ENCODE peak calls at places on chromosome 4, in nine cellular contexts. E, D, Q, L, K, C, M, Z and S are unnamed samples.

GRCh38 chr4:155426953-155427352 is 50.2 kb upstream of the MAP9 start:
- DNase-seq in E (no peak), C (no peak), Z (no peak), M (no peak), L (no peak), D (no peak), Q (no peak), K (no peak), S (no peak)

GRCh38 chr4:15690020-15690809 is 8.6 kb downstream of the FAM200B start:
- DNase-seq in E (no peak), D (peak), Q (peak), Z (no peak), K (peak), C (no peak), L (no peak), M (no peak), S (no peak)

GRCh38 chr4:38266616-38267015 is 306.4 kb downstream of the PTTG2 start:
- DNase-seq in M (no peak), Z (no peak), E (no peak), D (no peak), Q (peak), K (no peak), L (no peak), C (peak), S (no peak)

GRCh38 chr4:142607976-142608375 is 238.1 kb downstream of the INPP4B start:
- DNase-seq in L (no peak), E (no peak), D (no peak), Q (no peak), M (no peak), C (no peak), Z (no peak), K (no peak), S (no peak)

GRCh38 chr4:106618920-106619319 is 250.3 kb upstream of the GIMD1 start:
- DNase-seq in E (no peak), D (no peak), Q (no peak), M (no peak), Z (no peak), C (no peak), L (no peak), K (no peak), S (no peak)

GRCh38 chr4:76305971-76306881 is at the start of gene STBD1:
- DNase-seq in K (peak), Q (peak), D (peak), C (no peak), M (peak), L (peak), Z (peak), E (peak), S (peak)

GRCh38 chr4:142846729-142847606 is 867 bp upstream of the INPP4B start:
- DNase-seq in E (no peak), L (peak), Z (peak), C (no peak), Q (no peak), D (peak), M (peak), K (peak), S (peak)

GRCh38 chr4:1012031-1012739 is 759 bp downstream of the FGFRL1 start:
- DNase-seq in E (peak), C (no peak), Q (no peak), L (peak), D (peak), Z (peak), K (peak), M (no peak), S (no peak)

GRCh38 chr4:157014621-157015591 is 43.3 kb upstream of the PDGFC start:
- DNase-seq in E (no peak), M (no peak), L (no peak), Z (no peak), D (peak), K (peak), C (no peak), Q (peak), S (no peak)

GRCh38 chr4:111813565-111814140 is 331.6 kb upstream of the FAM241A start:
- DNase-seq in Z (no peak), L (no peak), K (no peak), D (no peak), M (no peak), Q (no peak), E (no peak), C (no peak), S (no peak)

GRCh38 chr4:2259541-2260267 is 2.2 kb downstream of the MXD4 start:
- DNase-seq in Q (no peak), L (peak), E (peak), D (no peak), M (peak), C (no peak), Z (peak), K (no peak), S (peak)

GRCh38 chr4:185346975-185347601 is 48.6 kb downstream of the LRP2BP start:
- DNase-seq in M (no peak), Q (peak), L (no peak), Z (no peak), K (no peak), C (no peak), E (no peak), D (no peak), S (no peak)

GRCh38 chr4:19657856-19658255 is 593.8 kb upstream of the SLIT2 start:
- DNase-seq in E (no peak), L (no peak), Z (no peak), K (no peak), C (no peak), M (no peak), D (no peak), Q (no peak), S (no peak)

GRCh38 chr4:185911556-185912064 is 99.6 kb upstream of the SORBS2 start:
- DNase-seq in E (no peak), M (no peak), C (peak), D (no peak), L (no peak), K (no peak), Z (no peak), Q (peak), S (no peak)

GRCh38 chr4:174789666-174790065 is 39.4 kb downstream of the GLRA3 start:
- DNase-seq in C (no peak), M (no peak), Q (no peak), L (no peak), K (no peak), D (no peak), Z (no peak), E (no peak), S (no peak)

GRCh38 chr4:95426455-95426854 is 122.3 kb downstream of the UNC5C start:
- DNase-seq in M (no peak), K (no peak), D (no peak), Q (no peak), C (no peak), E (no peak), Z (no peak), L (no peak), S (no peak)

GRCh38 chr4:187017156-187017555 is 293.5 kb upstream of the FAT1 start:
- DNase-seq in M (no peak), C (no peak), L (no peak), K (no peak), E (no peak), D (no peak), Q (no peak), Z (no peak), S (no peak)

DNA sequence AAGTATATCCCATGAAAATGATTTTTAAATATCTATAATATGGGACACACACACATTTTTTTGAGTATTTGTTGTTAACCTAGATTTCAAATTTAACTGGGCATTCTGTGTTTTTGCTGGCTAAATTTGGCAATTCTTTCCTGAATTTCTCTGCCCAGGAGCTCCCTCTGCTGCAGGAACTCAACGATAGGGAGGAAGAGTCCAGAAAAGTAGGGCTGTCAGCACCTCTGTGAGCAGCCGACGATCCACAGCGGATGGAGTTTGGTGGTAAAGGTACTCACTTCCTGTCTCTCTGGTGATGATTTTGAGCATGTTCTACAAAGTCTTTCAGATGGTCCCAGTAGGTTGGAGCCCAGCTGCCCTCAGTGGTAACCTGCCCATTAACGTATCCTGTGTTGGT is 23.1 kb upstream of the TMEM184C start:
- DNase-seq in K (no peak), M (no peak), E (no peak), C (peak), Q (no peak), L (no peak), D (no peak), Z (no peak), S (no peak)
- TF ChIP-seq CTCF in K (no peak), M (no peak), E (no peak), C (no peak), Q (peak), L (no peak), D (no peak), Z (no peak), S (no peak)

DNA sequence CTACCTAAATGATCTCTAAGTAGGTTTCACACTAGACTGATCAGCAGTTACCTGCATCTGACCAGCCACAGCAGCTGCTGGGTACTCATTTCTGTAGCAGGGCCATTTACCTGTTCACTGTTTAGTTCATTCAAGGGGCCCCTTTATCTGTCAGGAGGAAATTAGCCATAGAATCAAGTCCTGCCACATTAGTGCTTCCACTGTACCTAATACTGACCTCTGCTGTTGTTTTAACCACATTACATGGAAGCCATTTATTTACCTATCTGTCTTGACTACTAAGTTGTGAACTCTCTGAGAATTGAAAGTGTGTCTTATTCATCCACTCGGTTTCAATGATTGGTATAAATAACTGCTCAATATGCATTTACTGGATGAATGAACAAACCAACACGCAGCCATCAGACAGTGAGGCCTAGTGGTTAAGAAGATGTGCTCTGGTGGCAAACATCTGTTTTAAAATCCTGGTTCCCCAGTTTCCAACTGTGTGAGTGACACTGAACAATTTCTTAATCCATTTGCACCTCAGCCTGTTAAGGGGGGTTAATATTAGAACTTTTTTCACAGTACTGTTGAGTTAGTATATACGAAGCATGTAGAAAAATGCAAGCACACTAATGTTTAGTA is 30.0 kb upstream of the ANXA5 start:
- DNase-seq in Z (no peak), D (peak), Q (peak), L (no peak), M (no peak), K (peak), C (no peak), E (no peak), S (no peak)
- TF ChIP-seq CTCF in Z (peak), D (peak), Q (peak), L (peak), M (peak), K (peak), C (peak), E (peak), S (peak)

GRCh38 chr4:177442623-177443155 is 452 bp upstream of the AGA start:
- DNase-seq in K (no peak), L (peak), D (no peak), M (no peak), Q (no peak), Z (no peak), E (no peak), C (no peak), S (no peak)

GRCh38 chr4:177436456-177436855 is 5.8 kb downstream of the AGA start:
- DNase-seq in Q (no peak), K (no peak), Z (no peak), L (no peak), D (no peak), E (no peak), C (no peak), M (no peak), S (no peak)

GRCh38 chr4:177444911-177445736 is 2.9 kb upstream of the AGA start:
- DNase-seq in C (no peak), E (no peak), M (no peak), K (no peak), D (no peak), Z (no peak), L (no peak), Q (no peak), S (no peak)

GRCh38 chr4:177441803-177442622 is at the start of gene AGA:
- DNase-seq in C (peak), D (peak), L (peak), E (peak), M (peak), K (peak), Z (peak), Q (peak), S (peak)

DNA sequence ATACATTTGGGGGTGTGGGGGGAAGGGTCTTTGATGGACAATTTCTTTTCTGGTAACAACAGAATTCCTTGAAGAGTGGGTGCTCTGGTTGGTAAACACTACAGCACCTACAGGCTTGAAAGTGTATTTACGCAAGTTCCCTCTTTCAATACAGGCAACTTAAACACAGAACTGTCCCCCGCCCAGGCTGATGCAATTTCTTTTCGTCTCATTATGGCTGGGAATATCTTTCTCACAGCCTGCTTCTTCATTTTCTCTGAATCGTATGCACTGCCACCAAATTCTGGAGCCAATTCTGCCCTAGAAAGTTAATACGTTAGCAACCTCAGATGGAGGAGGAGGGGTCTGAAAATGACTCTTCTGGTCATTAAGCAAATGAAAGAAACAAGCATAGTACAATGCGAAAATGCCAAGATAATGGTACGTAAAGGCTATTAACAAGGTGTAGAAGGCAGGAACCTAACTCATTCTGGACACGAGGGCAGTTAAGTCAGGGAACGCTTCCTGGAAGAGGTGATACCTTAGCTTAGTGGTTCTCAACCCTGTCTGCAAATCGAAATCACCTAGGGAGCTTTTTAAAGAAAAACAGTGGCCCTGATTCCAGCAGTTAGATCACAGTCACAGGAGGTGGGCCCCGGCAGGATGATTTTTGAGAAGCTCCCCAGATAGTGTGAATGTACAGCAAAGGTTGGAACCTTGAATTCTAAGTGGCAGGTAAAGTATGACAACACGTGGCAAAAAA is 1.0 kb downstream of the AGA start:
- DNase-seq in C (no peak), L (no peak), Q (peak), M (no peak), K (peak), E (no peak), D (no peak), Z (no peak), S (no peak)
- TF ChIP-seq CTCF in C (no peak), L (no peak), Q (no peak), M (peak), K (no peak), E (no peak), D (no peak), Z (no peak), S (peak)

GRCh38 chr4:7827566-7827965 is 112.1 kb downstream of the AFAP1 start:
- DNase-seq in L (no peak), E (peak), D (no peak), Q (no peak), Z (no peak), M (no peak), K (no peak), C (no peak), S (no peak)
- TF ChIP-seq CTCF in L (no peak), E (no peak), D (no peak), Q (no peak), Z (no peak), M (no peak), K (no peak), C (no peak), S (no peak)

DNA sequence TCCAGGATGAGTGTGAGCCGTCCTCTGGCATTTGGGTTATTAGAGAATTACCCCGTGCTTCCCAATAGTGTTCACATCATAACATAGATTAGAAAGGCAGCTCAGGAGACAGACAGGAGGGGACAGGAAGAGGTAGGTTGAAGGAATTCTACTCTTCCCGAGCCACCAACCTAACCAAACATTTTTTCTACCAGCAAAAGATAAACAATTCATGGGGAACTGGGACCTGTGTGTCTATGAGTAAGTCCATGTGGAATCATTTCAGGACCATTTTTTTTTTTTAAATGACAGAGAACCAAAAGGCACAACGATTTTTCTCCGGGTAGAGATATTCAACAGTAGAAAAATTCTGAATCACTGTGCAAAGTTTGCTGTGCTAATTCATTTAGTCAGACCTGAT is 174.2 kb upstream of the ETNPPL start:
- DNase-seq in K (no peak), C (no peak), M (no peak), Q (peak), Z (no peak), L (no peak), D (no peak), E (no peak), S (no peak)
- TF ChIP-seq CTCF in K (no peak), C (no peak), M (no peak), Q (no peak), Z (no peak), L (no peak), D (no peak), E (no peak), S (no peak)

GRCh38 chr4:141346144-141346543 is 125.4 kb downstream of the ZNF330 start:
- DNase-seq in Z (no peak), M (no peak), L (peak), D (peak), C (no peak), E (no peak), K (no peak), Q (peak), S (no peak)
- TF ChIP-seq CTCF in Z (no peak), M (peak), L (peak), D (peak), C (peak), E (peak), K (peak), Q (peak), S (peak)

DNA sequence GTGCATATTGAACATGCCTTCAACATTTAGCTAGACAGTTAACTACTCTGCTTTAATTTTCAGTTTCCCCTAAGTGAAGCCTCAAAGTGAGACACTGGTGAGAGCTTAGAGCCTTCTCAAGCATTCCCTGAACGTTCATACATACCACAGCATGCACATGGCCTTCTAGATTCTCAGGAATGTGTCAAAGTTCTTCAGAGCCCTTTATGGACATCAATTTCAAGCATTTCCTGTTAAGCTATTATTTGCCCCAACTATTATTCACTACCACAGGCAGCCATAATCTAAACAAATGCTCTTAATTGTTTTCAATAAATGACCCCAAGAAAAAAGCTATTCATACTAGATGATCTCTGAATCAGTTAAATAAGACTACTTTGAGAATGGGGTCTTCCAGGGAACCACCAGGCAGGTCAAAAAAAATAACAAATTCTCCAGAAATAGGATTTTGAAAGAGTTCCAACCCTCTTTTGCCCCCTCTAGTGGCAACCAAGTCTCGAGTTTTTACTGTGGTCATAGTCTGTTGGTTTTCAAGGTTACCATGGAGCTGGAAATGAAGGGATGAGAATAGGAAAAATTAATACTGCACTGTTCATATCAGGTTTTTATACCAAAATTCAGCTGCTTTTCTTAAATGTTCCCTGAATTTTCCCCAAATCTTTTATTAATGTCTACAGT is 235.4 kb downstream of the RAB28 start:
- DNase-seq in E (no peak), Z (no peak), D (no peak), M (no peak), L (no peak), Q (peak), C (no peak), K (no peak), S (no peak)
- TF ChIP-seq CTCF in E (no peak), Z (no peak), D (no peak), M (no peak), L (peak), Q (no peak), C (no peak), K (no peak), S (peak)

GRCh38 chr4:138007572-138007971 is 234.6 kb downstream of the SLC7A11 start:
- DNase-seq in D (no peak), K (no peak), M (no peak), Q (no peak), C (no peak), E (no peak), L (no peak), Z (no peak), S (no peak)
- TF ChIP-seq CTCF in D (no peak), K (no peak), M (no peak), Q (peak), C (no peak), E (no peak), L (peak), Z (no peak), S (peak)

DNA sequence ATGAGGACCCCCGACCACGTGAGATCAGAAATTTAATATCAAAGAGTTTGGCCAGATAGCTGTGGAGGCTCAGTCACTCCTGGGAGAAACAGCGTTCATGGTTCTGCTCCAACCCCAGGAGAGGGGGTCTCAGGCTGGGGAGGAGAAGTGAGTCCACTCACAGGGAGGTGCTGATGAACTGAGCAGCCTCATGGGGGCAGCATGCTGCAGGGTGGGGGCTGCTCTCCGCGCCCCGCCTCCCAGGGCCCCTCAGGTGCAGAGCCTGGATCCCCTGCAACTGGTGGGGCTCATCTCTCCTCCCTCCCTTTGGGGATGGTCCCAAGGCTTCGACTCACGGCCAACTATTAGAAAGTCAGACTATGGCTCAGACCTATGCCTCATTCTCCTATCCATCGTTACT is 26.6 kb upstream of the C4orf50 start:
- DNase-seq in L (no peak), C (no peak), M (no peak), Q (no peak), K (no peak), D (no peak), E (no peak), Z (no peak), S (no peak)
- TF ChIP-seq CTCF in L (no peak), C (no peak), M (no peak), Q (no peak), K (no peak), D (no peak), E (no peak), Z (no peak), S (peak)